ENCODE peak calls at places on chromosomes 7 and 10, in six cellular contexts. B, K, X, T, I and M are unnamed samples.

GRCh38 chr7:3657201-3657600 is 356.1 kb downstream of the SDK1 start:
- DNase-seq in K (no peak), I (no peak), X (no peak), B (no peak), T (no peak), M (no peak)

GRCh38 chr10:34288634-34289033 is 526.5 kb downstream of the PARD3 start:
- DNase-seq in T (peak), X (peak), I (peak), K (no peak), B (no peak), M (no peak)

GRCh38 chr7:1106063-1106782 is 18.3 kb downstream of the GPER1 start:
- DNase-seq in K (no peak), T (no peak), B (no peak), X (no peak), I (no peak), M (no peak)

GRCh38 chr10:20240643-20241042 is 424.4 kb downstream of the PLXDC2 start:
- DNase-seq in I (no peak), T (no peak), X (no peak), B (no peak), K (no peak), M (no peak)

GRCh38 chr10:93701903-93702277 is 502 bp downstream of the FRA10AC1 start:
- DNase-seq in T (no peak), X (peak), K (no peak), B (peak), I (peak), M (no peak)

GRCh38 chr7:77866370-77866769 is 67.8 kb downstream of the PHTF2 start:
- DNase-seq in T (no peak), X (peak), B (no peak), I (no peak), K (no peak), M (no peak)

GRCh38 chr7:141231018-141231792 is 157.3 kb downstream of the TMEM178B start:
- DNase-seq in B (peak), X (peak), T (peak), I (no peak), K (no peak), M (no peak)

GRCh38 chr7:123682690-123683089 is 27.0 kb downstream of the LMOD2 start:
- DNase-seq in B (peak), K (no peak), T (peak), I (peak), X (peak), M (no peak)

GRCh38 chr7:81161459-81162075 is 242.7 kb upstream of the SEMA3C start:
- DNase-seq in X (peak), T (peak), B (no peak), I (peak), K (no peak), M (no peak)

GRCh38 chr10:129642427-129642826 is 175.4 kb downstream of the MGMT start:
- DNase-seq in X (no peak), T (peak), B (no peak), I (peak), K (no peak), M (no peak)

GRCh38 chr10:69901623-69902505 is 100.2 kb downstream of the COL13A1 start:
- DNase-seq in I (peak), B (peak), K (peak), T (peak), X (peak), M (no peak)

GRCh38 chr7:129438281-129438838 is 4.1 kb downstream of the STRIP2 start:
- DNase-seq in B (no peak), X (no peak), K (no peak), T (no peak), I (no peak), M (no peak)

GRCh38 chr10:122089343-122090015 is 100.5 kb downstream of the TACC2 start:
- DNase-seq in B (no peak), I (peak), K (no peak), X (no peak), T (no peak), M (no peak)

GRCh38 chr7:79880312-79880711 is 254.3 kb upstream of the GNAI1 start:
- DNase-seq in T (peak), K (no peak), X (no peak), I (no peak), B (no peak), M (no peak)

GRCh38 chr10:48449501-48450232 is 143.2 kb downstream of the MAPK8 start:
- DNase-seq in I (no peak), B (no peak), X (no peak), K (no peak), T (no peak), M (peak)

GRCh38 chr10:109778993-109779392 is 144.3 kb downstream of the XPNPEP1 start:
- DNase-seq in T (no peak), X (no peak), I (no peak), B (no peak), K (no peak), M (no peak)

GRCh38 chr10:4663162-4663992 is 162.6 kb upstream of the AKR1E2 start:
- DNase-seq in X (peak), T (peak), K (peak), B (peak), I (peak), M (peak)

GRCh38 chr7:44377134-44377463 is 51.7 kb upstream of the CAMK2B start:
- DNase-seq in T (no peak), K (no peak), B (no peak), X (no peak), I (no peak), M (no peak)

GRCh38 chr10:96271017-96271815 is at the start of gene BLNK:
- DNase-seq in I (peak), B (no peak), T (no peak), X (peak), K (peak), M (peak)

GRCh38 chr10:119371704-119372663 is 164.6 kb downstream of the GRK5 start:
- DNase-seq in B (no peak), X (no peak), K (no peak), I (no peak), T (no peak), M (no peak)
- H3K27ac ChIP-seq in B (no peak), X (peak), K (peak), I (no peak), T (no peak), M (peak)

DNA sequence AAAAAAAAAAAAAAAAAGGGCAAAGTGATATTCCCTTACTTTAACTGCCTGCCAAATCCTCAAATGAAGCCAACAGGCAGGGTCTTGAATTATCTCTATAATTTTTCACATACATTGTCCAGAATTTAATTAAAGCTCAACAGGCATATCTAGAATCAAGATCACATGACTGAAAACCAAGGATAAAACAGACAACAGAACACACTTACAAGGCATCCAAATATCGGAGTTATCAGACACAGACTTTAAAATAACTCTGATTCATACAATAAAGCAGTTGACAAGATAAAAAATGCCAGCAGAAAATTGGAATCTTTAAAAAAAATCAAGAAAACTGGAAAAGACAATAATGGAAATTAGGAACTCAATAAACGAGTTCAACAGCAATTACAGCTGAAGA is 10.7 kb downstream of the CYTH3 start:
- DNase-seq in I (no peak), T (no peak), K (no peak), B (no peak), X (no peak), M (no peak)
- H3K27ac ChIP-seq in I (no peak), T (no peak), K (no peak), B (no peak), X (no peak), M (peak)

GRCh38 chr7:6148724-6149360 is 117.7 kb downstream of the ANKRD61 start:
- DNase-seq in X (no peak), K (no peak), T (no peak), I (no peak), B (no peak), M (no peak)
- H3K27ac ChIP-seq in X (no peak), K (no peak), T (no peak), I (no peak), B (no peak), M (no peak)

GRCh38 chr10:45487738-45488137 is 113.7 kb downstream of the ALOX5 start:
- DNase-seq in B (no peak), X (no peak), I (no peak), T (no peak), K (no peak), M (no peak)
- H3K27ac ChIP-seq in B (no peak), X (no peak), I (no peak), T (no peak), K (no peak), M (no peak)

GRCh38 chr10:131898713-131899112 is 2.1 kb upstream of the PPP2R2D start:
- DNase-seq in K (no peak), B (no peak), T (no peak), I (no peak), X (no peak), M (no peak)

GRCh38 chr10:131900350-131901152 is at the start of gene PPP2R2D:
- DNase-seq in X (peak), B (peak), K (peak), I (peak), T (peak), M (peak)

GRCh38 chr10:131899116-131899690 is 1.6 kb upstream of the PPP2R2D start:
- DNase-seq in K (no peak), B (no peak), X (no peak), I (no peak), T (no peak), M (no peak)

GRCh38 chr10:131901181-131901829 is 497 bp downstream of the PPP2R2D start:
- DNase-seq in B (peak), T (peak), I (no peak), K (peak), X (peak), M (peak)

GRCh38 chr10:131899695-131900349 is 986 bp upstream of the PPP2R2D start:
- DNase-seq in B (peak), X (no peak), K (no peak), I (no peak), T (peak), M (peak)
- H3K27ac ChIP-seq in B (peak), X (no peak), K (peak), I (peak), T (no peak), M (peak)